ENCODE peak calls at places on chromosome 21, in eight cellular contexts. Q is transverse colon, F is WTC11, L is IMR-90, A is H9, D is stomach, C is epithelial cell of esophagus, M is left lung. G is an unnamed sample.

GRCh38 chr21:36478207-36478701 is 1.7 kb downstream of the CLDN14 start:
- DNase-seq in Q (no peak), F (no peak), L (peak; percentile 88), A (no peak), D (no peak), C (peak; percentile 95), M (no peak), G (no peak)

GRCh38 chr21:41326414-41327080 is 9.9 kb downstream of the FAM3B start:
- DNase-seq in Q (no peak), F (no peak), L (no peak), A (no peak), D (peak; percentile 74), C (no peak), M (no peak), G (no peak)

GRCh38 chr21:22374218-22374969 is 1376.2 kb downstream of the NCAM2 start:
- DNase-seq in Q (no peak), F (peak; percentile 27), L (no peak), A (peak; percentile 50), D (no peak), C (no peak), M (no peak), G (no peak)

GRCh38 chr21:44368711-44369446 is 15.5 kb downstream of the TRPM2 start:
- DNase-seq in Q (no peak), F (peak; percentile 62), L (no peak), A (peak; percentile 76), D (no peak), C (no peak), M (no peak), G (no peak)

GRCh38 chr21:23401278-23401677 is 2206.0 kb downstream of the MRPL39 start:
- DNase-seq in Q (no peak), F (no peak), L (no peak), A (no peak), D (no peak), C (no peak), M (no peak), G (no peak)

GRCh38 chr21:25515484-25516405 is 91.5 kb downstream of the MRPL39 start:
- DNase-seq in Q (no peak), F (no peak), L (peak; percentile 71), A (no peak), D (no peak), C (no peak), M (no peak), G (no peak)

GRCh38 chr21:43740497-43741156 is 21.7 kb downstream of the PDXK start:
- DNase-seq in Q (peak; percentile 56), F (peak; percentile 63), L (no peak), A (peak; percentile 91), D (peak; percentile 68), C (peak; percentile 78), M (no peak), G (peak; percentile 49)

GRCh38 chr21:17045214-17045835 is 467.5 kb upstream of the CXADR start:
- DNase-seq in Q (no peak), F (no peak), L (peak; percentile 15), A (no peak), D (no peak), C (peak; percentile 38), M (no peak), G (no peak)

GRCh38 chr21:28427356-28428022 is 565.2 kb downstream of the LTN1 start:
- DNase-seq in Q (no peak), F (no peak), L (peak; percentile 67), A (no peak), D (no peak), C (peak; percentile 9), M (no peak), G (no peak)

GRCh38 chr21:15009964-15010363 is 54.8 kb downstream of the NRIP1 start:
- DNase-seq in Q (no peak), F (no peak), L (peak; percentile 91), A (no peak), D (no peak), C (no peak), M (no peak), G (no peak)

GRCh38 chr21:44327603-44327974 is 11.6 kb downstream of the CFAP410 start:
- DNase-seq in Q (no peak), F (no peak), L (no peak), A (no peak), D (no peak), C (no peak), M (no peak), G (no peak)

GRCh38 chr21:44353200-44353970 is at the start of gene TRPM2:
- DNase-seq in Q (peak; percentile 52), F (no peak), L (no peak), A (no peak), D (peak; percentile 40), C (no peak), M (peak; percentile 80), G (no peak)

GRCh38 chr21:45435405-45435981 is 30.5 kb downstream of the COL18A1 start:
- DNase-seq in Q (no peak), F (no peak), L (no peak), A (no peak), D (no peak), C (no peak), M (no peak), G (no peak)

GRCh38 chr21:45340515-45340914 is 52.8 kb upstream of the POFUT2 start:
- DNase-seq in Q (no peak), F (no peak), L (no peak), A (no peak), D (no peak), C (no peak), M (no peak), G (no peak)

GRCh38 chr21:46117586-46118304 is 19.8 kb downstream of the COL6A2 start:
- DNase-seq in Q (peak; percentile 5), F (peak; percentile 10), L (no peak), A (peak; percentile 14), D (no peak), C (no peak), M (peak; percentile 24), G (peak; percentile 25)

GRCh38 chr21:39630827-39631226 is 18.1 kb downstream of the B3GALT5 start:
- DNase-seq in Q (no peak), F (no peak), L (peak; percentile 3), A (no peak), D (no peak), C (no peak), M (no peak), G (no peak)
- TF ChIP-seq CTCF in Q (no peak), F (no peak), L (no peak), A (no peak), D (no peak), C (no peak), M (no peak), G (no peak)

DNA sequence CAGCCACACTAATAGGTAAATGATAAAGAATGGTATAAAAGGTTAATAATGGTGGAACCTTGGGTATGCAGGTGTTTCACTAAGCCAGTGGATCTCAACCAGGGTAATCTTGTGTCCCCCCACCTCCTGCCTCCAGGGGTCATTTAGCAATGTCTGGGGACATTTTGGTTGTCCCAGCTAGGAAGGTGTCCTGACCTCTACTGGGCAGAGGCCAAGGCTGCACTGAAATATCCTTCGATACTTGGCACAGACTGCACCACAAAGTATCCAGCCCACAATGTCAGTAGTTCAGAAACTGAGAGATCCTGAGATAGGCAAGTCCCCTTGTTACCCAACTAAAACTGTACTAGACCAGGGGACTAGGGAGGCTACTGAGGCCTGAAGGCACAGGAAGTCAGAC is 113.6 kb upstream of the TIAM1 start:
- DNase-seq in Q (no peak), F (peak; percentile 41), L (no peak), A (peak; percentile 48), D (no peak), C (no peak), M (no peak), G (no peak)
- TF ChIP-seq CTCF in Q (no peak), F (peak; percentile 11), L (no peak), A (peak; percentile 62), D (no peak), C (no peak), M (no peak), G (no peak)

DNA sequence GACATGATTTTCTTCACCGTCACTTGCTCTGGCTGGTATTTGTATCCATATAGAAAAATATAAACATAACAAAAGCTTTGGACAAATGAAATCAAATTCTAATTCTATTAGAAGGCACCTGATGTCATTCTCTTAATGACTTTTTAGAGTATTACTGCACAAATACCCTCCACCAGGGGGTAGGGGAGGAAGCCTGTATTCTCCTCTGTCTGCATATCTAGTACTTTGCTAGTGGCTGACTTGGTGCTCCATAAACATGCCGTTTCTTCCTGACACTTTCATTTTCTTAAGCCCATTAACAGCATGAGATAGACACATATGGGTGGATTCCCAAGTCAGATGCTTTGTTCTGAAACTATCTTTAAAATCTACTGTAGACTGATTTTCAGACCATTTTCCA is 20.6 kb upstream of the KCNJ15 start:
- DNase-seq in Q (no peak), F (no peak), L (no peak), A (no peak), D (no peak), C (peak; percentile 36), M (no peak), G (no peak)
- TF ChIP-seq CTCF in Q (no peak), F (no peak), L (peak; percentile 36), A (peak; percentile 33), D (no peak), C (peak; percentile 32), M (peak; percentile 18), G (no peak)

GRCh38 chr21:34034369-34035014 is 38.9 kb upstream of the MRPS6 start:
- DNase-seq in Q (no peak), F (no peak), L (no peak), A (no peak), D (no peak), C (no peak), M (no peak), G (no peak)
- TF ChIP-seq CTCF in Q (no peak), F (no peak), L (no peak), A (no peak), D (no peak), C (no peak), M (no peak), G (no peak)

GRCh38 chr21:42574234-42575027 is 60.8 kb downstream of the SLC37A1 start:
- DNase-seq in Q (peak; percentile 9), F (peak; percentile 14), L (peak; percentile 13), A (no peak), D (peak; percentile 25), C (no peak), M (peak; percentile 30), G (no peak)
- TF ChIP-seq CTCF in Q (no peak), F (no peak), L (peak; percentile 24), A (no peak), D (no peak), C (peak; percentile 17), M (no peak), G (no peak)

DNA sequence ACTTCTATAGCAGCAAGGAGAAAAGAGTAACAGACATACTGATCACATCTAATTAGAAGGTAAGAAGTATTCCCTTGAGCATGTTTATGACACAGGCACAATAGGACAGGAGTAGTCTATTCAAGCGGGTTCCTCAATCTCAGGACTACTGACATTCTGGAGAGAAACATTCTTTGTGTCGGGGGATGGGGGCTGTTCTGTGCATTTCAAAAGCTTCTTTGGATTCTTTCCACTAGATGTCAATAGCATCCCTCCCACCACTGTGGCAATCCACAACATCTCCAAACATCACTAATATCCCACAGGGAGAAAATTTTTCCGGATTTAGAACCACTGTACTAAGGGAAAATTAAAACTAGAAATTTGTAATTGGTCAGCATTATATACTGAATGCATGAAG is 56.9 kb downstream of the ADAMTS5 start:
- DNase-seq in Q (no peak), F (peak; percentile 55), L (no peak), A (peak; percentile 53), D (no peak), C (peak; percentile 12), M (no peak), G (no peak)
- TF ChIP-seq CTCF in Q (no peak), F (no peak), L (no peak), A (peak; percentile 56), D (no peak), C (no peak), M (no peak), G (no peak)